ENCODE peak calls at places on chromosomes 2 and 18, in ten cellular contexts. C, P, T, R, G, E, I, B, K and D are unnamed samples.
A peak's percentile ranks its signal among the peaks of the same experiment; 100 is the strongest.

GRCh38 chr2:135960598-135961551 is 24.6 kb downstream of the DARS1 start:
- ATAC-seq in C (no peak), P (peak; percentile 60), T (peak; percentile 83), R (peak; percentile 54), G (peak; percentile 56), E (peak; percentile 44), I (peak; percentile 79), B (no peak), K (peak; percentile 31), D (no peak)

GRCh38 chr18:74476154-74476553 is 19.0 kb upstream of the DIPK1C start:
- ATAC-seq in C (peak; percentile 46), P (no peak), T (no peak), R (no peak), G (no peak), E (no peak), I (no peak), B (peak; percentile 26), K (peak; percentile 63), D (no peak)

GRCh38 chr2:234403074-234403473 is 93.8 kb downstream of the ARL4C start:
- ATAC-seq in C (no peak), P (no peak), T (no peak), R (no peak), G (no peak), E (no peak), I (no peak), B (no peak), K (no peak), D (peak; percentile 23)

GRCh38 chr2:42077343-42077742 is 29.5 kb downstream of the PKDCC start:
- ATAC-seq in C (no peak), P (no peak), T (no peak), R (no peak), G (no peak), E (no peak), I (no peak), B (peak; percentile 27), K (peak; percentile 53), D (no peak)

GRCh38 chr2:231696004-231696367 is 12.3 kb upstream of the PTMA start:
- ATAC-seq in C (no peak), P (no peak), T (no peak), R (no peak), G (no peak), E (no peak), I (no peak), B (no peak), K (peak; percentile 36), D (no peak)

GRCh38 chr18:45161850-45162249 is 453.4 kb upstream of the SLC14A2 start:
- ATAC-seq in C (no peak), P (no peak), T (no peak), R (no peak), G (no peak), E (no peak), I (no peak), B (no peak), K (no peak), D (no peak)

GRCh38 chr2:5539281-5540211 is 152.6 kb upstream of the SOX11 start:
- ATAC-seq in C (no peak), P (no peak), T (no peak), R (no peak), G (no peak), E (peak; percentile 88), I (no peak), B (no peak), K (no peak), D (no peak)

GRCh38 chr2:160294339-160294803 is 94.3 kb upstream of the ITGB6 start:
- ATAC-seq in C (peak; percentile 70), P (peak; percentile 85), T (no peak), R (peak; percentile 73), G (peak; percentile 76), E (peak; percentile 69), I (peak; percentile 95), B (peak; percentile 85), K (peak; percentile 66), D (peak; percentile 90)

GRCh38 chr2:219003267-219003634 is 10.0 kb upstream of the CRYBA2 start:
- ATAC-seq in C (no peak), P (no peak), T (no peak), R (no peak), G (no peak), E (no peak), I (peak; percentile 40), B (peak; percentile 20), K (no peak), D (no peak)

GRCh38 chr2:23452853-23453420 is 68.0 kb downstream of the KLHL29 start:
- ATAC-seq in C (no peak), P (peak; percentile 82), T (peak; percentile 92), R (peak; percentile 43), G (peak; percentile 50), E (peak; percentile 23), I (peak; percentile 33), B (peak; percentile 46), K (no peak), D (no peak)